ENCODE peak calls at places on chromosomes 1 and 21, in eight cellular contexts. V is GM12878, X is SK-N-SH, C is A549, Y is kidney, E is tibial artery, H is stomach, Z is uterus. A is an unnamed sample. For H3K4me1, the result is how much of the 10 kb centered on the place peaks cover.

GRCh38 chr1:200228081-200228480 is 181.8 kb downstream of the ZNF281 start:
- DNase-seq in Y (no peak), X (no peak), H (no peak), E (no peak), Z (no peak), V (no peak), C (no peak), A (no peak)

GRCh38 chr1:153507926-153508583 is 27.7 kb downstream of the S100A6 start:
- DNase-seq in V (no peak), C (no peak), Z (no peak), H (no peak), E (no peak), Y (no peak), X (no peak), A (no peak)

GRCh38 chr1:150089846-150090520 is 22.4 kb downstream of the VPS45 start:
- DNase-seq in E (no peak), V (peak), C (no peak), Y (no peak), H (no peak), X (no peak), Z (no peak), A (no peak)

GRCh38 chr1:148352470-148353118 is 130.5 kb downstream of the PPIAL4G start:
- DNase-seq in E (no peak), V (no peak), H (no peak), C (no peak), Z (no peak), X (no peak), Y (no peak), A (no peak)

GRCh38 chr21:38140192-38140905 is 116.4 kb upstream of the KCNJ15 start:
- DNase-seq in Y (peak), H (peak), E (peak), Z (no peak), C (peak), X (peak), V (no peak), A (peak)

GRCh38 chr1:39129514-39129913 is 75.0 kb upstream of the MACF1 start:
- DNase-seq in H (no peak), X (no peak), Y (no peak), E (no peak), Z (no peak), C (peak), V (no peak), A (no peak)

GRCh38 chr1:3651939-3652537 is at the start of gene TP73:
- DNase-seq in C (no peak), V (no peak), X (peak), Y (peak), Z (no peak), E (no peak), H (no peak), A (peak)

GRCh38 chr1:9449106-9449627 is 90.1 kb upstream of the SLC25A33 start:
- DNase-seq in Z (peak), Y (no peak), H (no peak), X (peak), V (no peak), E (peak), C (no peak), A (no peak)

GRCh38 chr1:15966081-15966955 is 9.6 kb downstream of the ZBTB17 start:
- DNase-seq in H (peak), Y (peak), C (no peak), Z (no peak), V (peak), E (peak), X (no peak), A (no peak)

GRCh38 chr1:34926894-34927293 is 2.6 kb downstream of the DLGAP3 start:
- DNase-seq in V (no peak), C (no peak), Y (no peak), Z (no peak), E (no peak), X (no peak), H (no peak), A (no peak)

GRCh38 chr1:236016083-236016482 is 48.8 kb downstream of the NID1 start:
- DNase-seq in H (no peak), X (no peak), V (no peak), C (no peak), Y (peak), E (peak), Z (peak), A (no peak)

GRCh38 chr1:119674835-119675289 is 26.8 kb upstream of the ZNF697 start:
- DNase-seq in Z (peak), H (peak), X (no peak), C (no peak), V (no peak), E (no peak), Y (no peak), A (no peak)

GRCh38 chr21:29232601-29233541 is 65.9 kb upstream of the BACH1 start:
- DNase-seq in V (no peak), E (no peak), X (no peak), Z (no peak), C (no peak), H (no peak), Y (no peak), A (no peak)

GRCh38 chr1:232655041-232655745 is 25.3 kb upstream of the SIPA1L2 start:
- DNase-seq in H (no peak), Y (no peak), Z (no peak), X (no peak), E (no peak), C (no peak), V (peak), A (no peak)

GRCh38 chr1:198937231-198938031 is 298.6 kb downstream of the PTPRC start:
- DNase-seq in V (peak), C (peak), X (peak), H (no peak), Z (no peak), Y (no peak), E (no peak), A (peak)

DNA sequence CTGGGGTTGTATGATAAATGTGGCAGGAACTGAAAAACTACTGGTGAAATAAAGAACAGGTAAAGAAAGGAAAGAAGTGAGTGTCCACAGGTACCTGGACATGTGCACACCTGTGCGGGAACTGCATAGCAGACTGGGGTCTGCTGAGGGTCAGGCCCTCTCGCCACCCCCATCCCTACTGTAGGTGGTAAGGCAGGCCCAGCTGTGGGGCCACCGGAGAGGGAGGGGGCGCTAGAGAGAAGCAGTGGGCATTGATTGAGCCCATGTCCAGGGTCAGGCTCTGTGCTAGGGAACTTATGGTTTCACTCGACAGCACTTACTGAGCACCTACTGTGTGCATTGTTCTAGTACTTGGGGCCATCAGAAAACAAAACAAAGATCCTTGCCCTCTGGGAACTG is 400.5 kb downstream of the MATN1 start:
- DNase-seq in C (no peak), Z (no peak), E (peak), X (no peak), H (peak), V (no peak), Y (peak), A (no peak)
- H3K4me3 ChIP-seq in C (no peak), Z (no peak), E (no peak), X (no peak), H (no peak), V (no peak), Y (no peak), A (no peak)

GRCh38 chr21:36916718-36917117 is 49.8 kb downstream of the HLCS start:
- DNase-seq in Y (no peak), Z (no peak), V (no peak), X (no peak), H (no peak), C (no peak), E (no peak), A (no peak)
- H3K4me1 ChIP-seq in Y (under half), Z (under half), V (under half), X (under half), H (under half), C (half or more), E (under half), A (under half)

DNA sequence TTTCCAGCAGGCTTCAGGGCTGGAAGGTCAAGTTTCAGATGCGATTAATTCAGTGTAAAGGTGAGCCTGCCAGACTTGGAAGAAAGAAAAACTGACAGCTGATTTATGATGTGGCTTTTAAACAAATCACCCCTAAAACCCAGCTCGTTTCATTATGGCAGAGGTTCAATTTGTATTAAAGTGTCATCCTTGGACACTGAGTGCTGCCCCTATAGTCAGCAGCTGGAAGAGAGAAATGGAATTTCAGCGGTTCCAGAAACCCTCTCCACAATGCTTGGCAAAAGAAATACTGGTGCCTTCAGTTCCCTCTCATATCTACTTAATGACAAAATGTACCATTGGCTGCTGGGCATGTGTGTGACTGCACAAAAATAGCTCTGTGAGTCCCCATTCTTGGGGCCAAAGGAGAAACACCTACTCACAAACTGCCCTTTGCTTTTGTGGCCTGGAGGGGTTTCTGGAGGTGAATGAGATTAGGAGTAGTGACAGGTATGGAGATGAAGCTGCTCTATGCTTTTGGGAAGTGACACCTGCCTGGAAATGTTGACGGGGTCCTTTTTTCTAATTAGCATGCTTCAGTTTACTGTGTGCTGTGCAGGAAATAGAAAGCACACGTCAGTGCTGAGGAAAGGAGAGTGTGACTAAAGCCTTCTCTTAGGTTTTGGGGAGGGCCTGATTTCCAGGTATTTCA is 95.1 kb upstream of the TSPAN2 start:
- DNase-seq in H (no peak), C (no peak), V (no peak), E (no peak), Z (no peak), X (no peak), Y (no peak), A (no peak)
- TF ChIP-seq CTCF in H (no peak), C (no peak), V (no peak), E (peak), Z (no peak), X (peak), Y (no peak), A (no peak)

GRCh38 chr1:159962176-159962575 is 8.1 kb upstream of the SLAMF9 start:
- DNase-seq in E (peak), Z (no peak), Y (no peak), V (no peak), X (no peak), H (no peak), C (no peak), A (no peak)

GRCh38 chr1:159958721-159959380 is 4.8 kb upstream of the SLAMF9 start:
- DNase-seq in Z (no peak), Y (no peak), C (no peak), H (no peak), V (no peak), X (no peak), E (no peak), A (no peak)

GRCh38 chr1:159959451-159959850 is 5.4 kb upstream of the SLAMF9 start:
- DNase-seq in Y (no peak), E (peak), V (no peak), C (no peak), Z (no peak), H (no peak), X (no peak), A (no peak)

GRCh38 chr1:159957824-159958268 is 3.8 kb upstream of the SLAMF9 start:
- DNase-seq in C (no peak), E (peak), Y (no peak), X (no peak), Z (no peak), H (peak), V (no peak), A (no peak)

GRCh38 chr1:159960721-159961381 is 6.8 kb upstream of the SLAMF9 start:
- DNase-seq in Z (peak), C (peak), Y (no peak), V (no peak), H (peak), E (peak), X (no peak), A (no peak)
- H3K4me3 ChIP-seq in Z (no peak), C (no peak), Y (no peak), V (no peak), H (peak), E (no peak), X (no peak), A (no peak)

GRCh38 chr1:168918860-168919741 is 187.4 kb upstream of the ATP1B1 start:
- DNase-seq in C (peak), Z (no peak), E (no peak), V (no peak), Y (no peak), H (no peak), X (no peak), A (no peak)
- H3K4me1 ChIP-seq in C (under half), Z (under half), E (under half), V (under half), Y (under half), H (under half), X (under half), A (under half)

GRCh38 chr1:246005067-246005466 is 502.0 kb downstream of the SMYD3 start:
- DNase-seq in H (no peak), E (no peak), Z (no peak), X (no peak), C (no peak), Y (no peak), V (no peak), A (no peak)
- TF ChIP-seq CTCF in H (no peak), E (no peak), Z (no peak), X (no peak), C (no peak), Y (no peak), V (no peak), A (no peak)

A was measured in BE2C.